ENCODE peak calls at places on chromosomes 16 and 17, in nine cellular contexts. One of them, this sample, is unnamed.
A peak's percentile ranks its signal among the peaks of the same experiment; 100 is the strongest.

GRCh38 chr17:61002316-61002736 is 324.7 kb downstream of the BCAS3 start:
- DNase-seq in activated T-helper 9 cell treated with anti-CD3 and anti-CD28 coated beads, Interleukin-2, amount 50 U/mL, for 16 hours: no peak
- DNase-seq in NCI-H2081: peak; percentile 29
- DNase-seq in ovary: no peak
- DNase-seq in fibroblast of lung: peak; percentile 89
- DNase-seq in C1 segment of cervical spinal cord: no peak
- DNase-seq in SW 1271: peak; percentile 3
- DNase-seq in sigmoid colon: no peak
- DNase-seq in NCI-H446: peak; percentile 39
- DNase-seq in this sample: no peak

GRCh38 chr16:84049403-84050060 is 6.9 kb upstream of the SLC38A8 start:
- DNase-seq in activated T-helper 9 cell treated with anti-CD3 and anti-CD28 coated beads, Interleukin-2, amount 50 U/mL, for 16 hours: no peak
- DNase-seq in NCI-H2081: no peak
- DNase-seq in ovary: no peak
- DNase-seq in fibroblast of lung: no peak
- DNase-seq in C1 segment of cervical spinal cord: no peak
- DNase-seq in SW 1271: no peak
- DNase-seq in sigmoid colon: peak; percentile 49
- DNase-seq in NCI-H446: no peak
- DNase-seq in this sample: peak; percentile 32

GRCh38 chr16:1953734-1954133 is 755 bp downstream of the RPL3L start:
- DNase-seq in activated T-helper 9 cell treated with anti-CD3 and anti-CD28 coated beads, Interleukin-2, amount 50 U/mL, for 16 hours: no peak
- DNase-seq in NCI-H2081: no peak
- DNase-seq in ovary: no peak
- DNase-seq in fibroblast of lung: no peak
- DNase-seq in C1 segment of cervical spinal cord: no peak
- DNase-seq in SW 1271: no peak
- DNase-seq in sigmoid colon: no peak
- DNase-seq in NCI-H446: no peak
- DNase-seq in this sample: peak; percentile 44

GRCh38 chr17:78128616-78129384 is at the start of gene TMC6:
- DNase-seq in activated T-helper 9 cell treated with anti-CD3 and anti-CD28 coated beads, Interleukin-2, amount 50 U/mL, for 16 hours: peak; percentile 55
- DNase-seq in NCI-H2081: peak; percentile 69
- DNase-seq in ovary: peak; percentile 29
- DNase-seq in fibroblast of lung: no peak
- DNase-seq in C1 segment of cervical spinal cord: peak; percentile 64
- DNase-seq in SW 1271: no peak
- DNase-seq in sigmoid colon: peak; percentile 66
- DNase-seq in NCI-H446: peak; percentile 60
- DNase-seq in this sample: peak; percentile 97

GRCh38 chr17:27846042-27846655 is 45.8 kb upstream of the NOS2 start:
- DNase-seq in activated T-helper 9 cell treated with anti-CD3 and anti-CD28 coated beads, Interleukin-2, amount 50 U/mL, for 16 hours: no peak
- DNase-seq in NCI-H2081: no peak
- DNase-seq in ovary: no peak
- DNase-seq in fibroblast of lung: no peak
- DNase-seq in C1 segment of cervical spinal cord: no peak
- DNase-seq in SW 1271: no peak
- DNase-seq in sigmoid colon: no peak
- DNase-seq in NCI-H446: no peak
- DNase-seq in this sample: peak; percentile 17

GRCh38 chr17:72974605-72975232 is 117.8 kb downstream of the SLC39A11 start:
- DNase-seq in activated T-helper 9 cell treated with anti-CD3 and anti-CD28 coated beads, Interleukin-2, amount 50 U/mL, for 16 hours: no peak
- DNase-seq in NCI-H2081: no peak
- DNase-seq in ovary: no peak
- DNase-seq in fibroblast of lung: peak; percentile 46
- DNase-seq in C1 segment of cervical spinal cord: no peak
- DNase-seq in SW 1271: no peak
- DNase-seq in sigmoid colon: no peak
- DNase-seq in NCI-H446: no peak
- DNase-seq in this sample: no peak

GRCh38 chr16:31114468-31114867 is 3.0 kb upstream of the KAT8 start:
- DNase-seq in activated T-helper 9 cell treated with anti-CD3 and anti-CD28 coated beads, Interleukin-2, amount 50 U/mL, for 16 hours: no peak
- DNase-seq in NCI-H2081: no peak
- DNase-seq in ovary: no peak
- DNase-seq in fibroblast of lung: no peak
- DNase-seq in C1 segment of cervical spinal cord: no peak
- DNase-seq in SW 1271: no peak
- DNase-seq in sigmoid colon: peak; percentile 75
- DNase-seq in NCI-H446: no peak
- DNase-seq in this sample: no peak

GRCh38 chr17:56358651-56359050 is 205.4 kb downstream of the ANKFN1 start:
- DNase-seq in activated T-helper 9 cell treated with anti-CD3 and anti-CD28 coated beads, Interleukin-2, amount 50 U/mL, for 16 hours: no peak
- DNase-seq in NCI-H2081: no peak
- DNase-seq in ovary: no peak
- DNase-seq in fibroblast of lung: no peak
- DNase-seq in C1 segment of cervical spinal cord: no peak
- DNase-seq in SW 1271: no peak
- DNase-seq in sigmoid colon: no peak
- DNase-seq in NCI-H446: no peak
- DNase-seq in this sample: no peak

GRCh38 chr16:2904922-2905240 is 6.8 kb upstream of the FLYWCH1 start:
- DNase-seq in activated T-helper 9 cell treated with anti-CD3 and anti-CD28 coated beads, Interleukin-2, amount 50 U/mL, for 16 hours: no peak
- DNase-seq in NCI-H2081: no peak
- DNase-seq in ovary: no peak
- DNase-seq in fibroblast of lung: no peak
- DNase-seq in C1 segment of cervical spinal cord: no peak
- DNase-seq in SW 1271: no peak
- DNase-seq in sigmoid colon: peak; percentile 75
- DNase-seq in NCI-H446: no peak
- DNase-seq in this sample: no peak

GRCh38 chr16:47018223-47018891 is 44.9 kb upstream of the DNAJA2 start:
- DNase-seq in activated T-helper 9 cell treated with anti-CD3 and anti-CD28 coated beads, Interleukin-2, amount 50 U/mL, for 16 hours: peak; percentile 14
- DNase-seq in NCI-H2081: peak; percentile 18
- DNase-seq in ovary: no peak
- DNase-seq in fibroblast of lung: no peak
- DNase-seq in C1 segment of cervical spinal cord: no peak
- DNase-seq in SW 1271: no peak
- DNase-seq in sigmoid colon: no peak
- DNase-seq in NCI-H446: peak; percentile 7
- DNase-seq in this sample: peak; percentile 74

GRCh38 chr16:6274366-6274765 is 1058.3 kb upstream of the RBFOX1 start:
- DNase-seq in activated T-helper 9 cell treated with anti-CD3 and anti-CD28 coated beads, Interleukin-2, amount 50 U/mL, for 16 hours: no peak
- DNase-seq in NCI-H2081: no peak
- DNase-seq in ovary: no peak
- DNase-seq in fibroblast of lung: no peak
- DNase-seq in C1 segment of cervical spinal cord: no peak
- DNase-seq in SW 1271: no peak
- DNase-seq in sigmoid colon: no peak
- DNase-seq in NCI-H446: no peak
- DNase-seq in this sample: no peak

GRCh38 chr17:38663125-38663751 is 11.5 kb downstream of the EPOP start:
- DNase-seq in activated T-helper 9 cell treated with anti-CD3 and anti-CD28 coated beads, Interleukin-2, amount 50 U/mL, for 16 hours: peak; percentile 20
- DNase-seq in NCI-H2081: peak; percentile 90
- DNase-seq in ovary: no peak
- DNase-seq in fibroblast of lung: peak; percentile 38
- DNase-seq in C1 segment of cervical spinal cord: peak; percentile 33
- DNase-seq in SW 1271: peak; percentile 39
- DNase-seq in sigmoid colon: peak; percentile 62
- DNase-seq in NCI-H446: peak; percentile 77
- DNase-seq in this sample: peak; percentile 99

GRCh38 chr17:78268960-78269892 is 37.8 kb downstream of the TMEM235 start:
- DNase-seq in activated T-helper 9 cell treated with anti-CD3 and anti-CD28 coated beads, Interleukin-2, amount 50 U/mL, for 16 hours: no peak
- DNase-seq in NCI-H2081: no peak
- DNase-seq in ovary: peak; percentile 60
- DNase-seq in fibroblast of lung: peak; percentile 56
- DNase-seq in C1 segment of cervical spinal cord: no peak
- DNase-seq in SW 1271: no peak
- DNase-seq in sigmoid colon: no peak
- DNase-seq in NCI-H446: no peak
- DNase-seq in this sample: peak; percentile 90

GRCh38 chr17:6019959-6020358 is 50.2 kb upstream of the WSCD1 start:
- DNase-seq in activated T-helper 9 cell treated with anti-CD3 and anti-CD28 coated beads, Interleukin-2, amount 50 U/mL, for 16 hours: no peak
- DNase-seq in NCI-H2081: no peak
- DNase-seq in ovary: no peak
- DNase-seq in fibroblast of lung: no peak
- DNase-seq in C1 segment of cervical spinal cord: no peak
- DNase-seq in SW 1271: no peak
- DNase-seq in sigmoid colon: no peak
- DNase-seq in NCI-H446: no peak
- DNase-seq in this sample: no peak

GRCh38 chr17:35799942-35800341 is 4.5 kb upstream of the MMP28 start:
- DNase-seq in activated T-helper 9 cell treated with anti-CD3 and anti-CD28 coated beads, Interleukin-2, amount 50 U/mL, for 16 hours: no peak
- DNase-seq in NCI-H2081: peak; percentile 17
- DNase-seq in ovary: peak; percentile 46
- DNase-seq in fibroblast of lung: peak; percentile 56
- DNase-seq in C1 segment of cervical spinal cord: no peak
- DNase-seq in SW 1271: no peak
- DNase-seq in sigmoid colon: peak; percentile 94
- DNase-seq in NCI-H446: peak; percentile 95
- DNase-seq in this sample: no peak

GRCh38 chr17:72125226-72125651 is 4.4 kb downstream of the SOX9 start:
- DNase-seq in activated T-helper 9 cell treated with anti-CD3 and anti-CD28 coated beads, Interleukin-2, amount 50 U/mL, for 16 hours: no peak
- DNase-seq in NCI-H2081: no peak
- DNase-seq in ovary: no peak
- DNase-seq in fibroblast of lung: no peak
- DNase-seq in C1 segment of cervical spinal cord: no peak
- DNase-seq in SW 1271: no peak
- DNase-seq in sigmoid colon: no peak
- DNase-seq in NCI-H446: no peak
- DNase-seq in this sample: peak; percentile 69

GRCh38 chr16:65769055-65769465 is 597.4 kb upstream of the CDH5 start:
- DNase-seq in activated T-helper 9 cell treated with anti-CD3 and anti-CD28 coated beads, Interleukin-2, amount 50 U/mL, for 16 hours: no peak
- DNase-seq in NCI-H2081: no peak
- DNase-seq in ovary: no peak
- DNase-seq in fibroblast of lung: peak; percentile 23
- DNase-seq in C1 segment of cervical spinal cord: no peak
- DNase-seq in SW 1271: no peak
- DNase-seq in sigmoid colon: no peak
- DNase-seq in NCI-H446: no peak
- DNase-seq in this sample: no peak

GRCh38 chr16:1024126-1024525 is 42.6 kb downstream of the SOX8 start:
- DNase-seq in activated T-helper 9 cell treated with anti-CD3 and anti-CD28 coated beads, Interleukin-2, amount 50 U/mL, for 16 hours: no peak
- DNase-seq in NCI-H2081: no peak
- DNase-seq in ovary: no peak
- DNase-seq in fibroblast of lung: no peak
- DNase-seq in C1 segment of cervical spinal cord: no peak
- DNase-seq in SW 1271: no peak
- DNase-seq in sigmoid colon: no peak
- DNase-seq in NCI-H446: no peak
- DNase-seq in this sample: no peak

GRCh38 chr16:22192261-22193133 is 13.6 kb upstream of the EEF2K start:
- DNase-seq in activated T-helper 9 cell treated with anti-CD3 and anti-CD28 coated beads, Interleukin-2, amount 50 U/mL, for 16 hours: peak; percentile 63
- DNase-seq in NCI-H2081: no peak
- DNase-seq in ovary: peak; percentile 84
- DNase-seq in fibroblast of lung: peak; percentile 99
- DNase-seq in C1 segment of cervical spinal cord: peak; percentile 14
- DNase-seq in SW 1271: no peak
- DNase-seq in sigmoid colon: peak; percentile 96
- DNase-seq in NCI-H446: peak; percentile 60
- DNase-seq in this sample: peak; percentile 77

GRCh38 chr17:45311762-45312476 is 4.9 kb downstream of the MAP3K14 start:
- DNase-seq in activated T-helper 9 cell treated with anti-CD3 and anti-CD28 coated beads, Interleukin-2, amount 50 U/mL, for 16 hours: peak; percentile 73
- DNase-seq in NCI-H2081: peak; percentile 24
- DNase-seq in ovary: no peak
- DNase-seq in fibroblast of lung: no peak
- DNase-seq in C1 segment of cervical spinal cord: no peak
- DNase-seq in SW 1271: no peak
- DNase-seq in sigmoid colon: peak; percentile 86
- DNase-seq in NCI-H446: peak; percentile 5
- DNase-seq in this sample: peak; percentile 51

GRCh38 chr16:67284699-67285646 is 5.6 kb downstream of the PLEKHG4 start:
- DNase-seq in activated T-helper 9 cell treated with anti-CD3 and anti-CD28 coated beads, Interleukin-2, amount 50 U/mL, for 16 hours: no peak
- DNase-seq in NCI-H2081: peak; percentile 91
- DNase-seq in ovary: no peak
- DNase-seq in fibroblast of lung: no peak
- DNase-seq in C1 segment of cervical spinal cord: no peak
- DNase-seq in SW 1271: no peak
- DNase-seq in sigmoid colon: no peak
- DNase-seq in NCI-H446: no peak
- DNase-seq in this sample: peak; percentile 94

GRCh38 chr17:42675984-42676423 is 790 bp downstream of the PLEKHH3 start:
- DNase-seq in activated T-helper 9 cell treated with anti-CD3 and anti-CD28 coated beads, Interleukin-2, amount 50 U/mL, for 16 hours: no peak
- DNase-seq in NCI-H2081: peak; percentile 73
- DNase-seq in ovary: peak; percentile 74
- DNase-seq in fibroblast of lung: peak; percentile 50
- DNase-seq in C1 segment of cervical spinal cord: no peak
- DNase-seq in SW 1271: no peak
- DNase-seq in sigmoid colon: peak; percentile 87
- DNase-seq in NCI-H446: peak; percentile 26
- DNase-seq in this sample: no peak

GRCh38 chr17:17994271-17994670 is 21.6 kb downstream of the DRC3 start:
- DNase-seq in activated T-helper 9 cell treated with anti-CD3 and anti-CD28 coated beads, Interleukin-2, amount 50 U/mL, for 16 hours: no peak
- DNase-seq in NCI-H2081: no peak
- DNase-seq in ovary: peak; percentile 43
- DNase-seq in fibroblast of lung: peak; percentile 38
- DNase-seq in C1 segment of cervical spinal cord: no peak
- DNase-seq in SW 1271: no peak
- DNase-seq in sigmoid colon: no peak
- DNase-seq in NCI-H446: peak; percentile 36
- DNase-seq in this sample: peak; percentile 95

GRCh38 chr16:51759329-51759728 is 608.3 kb upstream of the SALL1 start:
- DNase-seq in activated T-helper 9 cell treated with anti-CD3 and anti-CD28 coated beads, Interleukin-2, amount 50 U/mL, for 16 hours: no peak
- DNase-seq in NCI-H2081: no peak
- DNase-seq in ovary: no peak
- DNase-seq in fibroblast of lung: no peak
- DNase-seq in C1 segment of cervical spinal cord: no peak
- DNase-seq in SW 1271: no peak
- DNase-seq in sigmoid colon: no peak
- DNase-seq in NCI-H446: no peak
- DNase-seq in this sample: no peak

This sample was measured in endodermal cell.